ENCODE peak calls at places on chromosomes 7 and 10, in four cellular contexts. One of them, this sample, is unnamed.

GRCh38 chr7:86951895-86952294 is 107.6 kb downstream of the ELAPOR2 start:
- DNase-seq in K562: no peak
- DNase-seq in IMR-90: no peak
- DNase-seq in left ventricle myocardium inferior: no peak
- DNase-seq in this sample: no peak

GRCh38 chr10:21207852-21208646 is 310.9 kb upstream of the NEBL start:
- DNase-seq in K562: no peak
- DNase-seq in IMR-90: no peak
- DNase-seq in left ventricle myocardium inferior: no peak
- DNase-seq in this sample: no peak

GRCh38 chr7:157907998-157908782 is 571.4 kb downstream of the DNAJB6 start:
- DNase-seq in K562: no peak
- DNase-seq in IMR-90: no peak
- DNase-seq in left ventricle myocardium inferior: no peak
- DNase-seq in this sample: no peak

GRCh38 chr10:50358925-50359687 is 107.8 kb upstream of the ASAH2 start:
- DNase-seq in IMR-90: peak
- DNase-seq in K562: no peak
- DNase-seq in left ventricle myocardium inferior: no peak
- DNase-seq in this sample: no peak

GRCh38 chr10:86961481-86962091 is 3.2 kb downstream of the SNCG start:
- DNase-seq in left ventricle myocardium inferior: no peak
- DNase-seq in IMR-90: peak
- DNase-seq in K562: no peak
- DNase-seq in this sample: no peak

GRCh38 chr7:157585113-157585861 is 248.5 kb downstream of the DNAJB6 start:
- DNase-seq in IMR-90: no peak
- DNase-seq in K562: no peak
- DNase-seq in left ventricle myocardium inferior: no peak
- DNase-seq in this sample: no peak

GRCh38 chr7:123871998-123872867 is 27.3 kb downstream of the HYAL4 start:
- DNase-seq in IMR-90: peak
- DNase-seq in left ventricle myocardium inferior: no peak
- DNase-seq in K562: peak
- DNase-seq in this sample: no peak

GRCh38 chr10:89102710-89103109 is 104.4 kb downstream of the CH25H start:
- DNase-seq in left ventricle myocardium inferior: no peak
- DNase-seq in K562: no peak
- DNase-seq in IMR-90: no peak
- DNase-seq in this sample: no peak

GRCh38 chr7:36784991-36785940 is 61.0 kb upstream of the AOAH start:
- DNase-seq in K562: no peak
- DNase-seq in left ventricle myocardium inferior: peak
- DNase-seq in IMR-90: no peak
- DNase-seq in this sample: peak

GRCh38 chr10:27564381-27564780 is 60.3 kb downstream of the RAB18 start:
- DNase-seq in K562: no peak
- DNase-seq in left ventricle myocardium inferior: no peak
- DNase-seq in IMR-90: no peak
- DNase-seq in this sample: no peak

GRCh38 chr7:24956021-24956420 is 24.0 kb downstream of the OSBPL3 start:
- DNase-seq in K562: no peak
- DNase-seq in left ventricle myocardium inferior: no peak
- DNase-seq in IMR-90: no peak
- DNase-seq in this sample: no peak

GRCh38 chr10:17984056-17984455 is 32.3 kb downstream of the SLC39A12 start:
- DNase-seq in IMR-90: peak
- DNase-seq in K562: no peak
- DNase-seq in left ventricle myocardium inferior: no peak
- DNase-seq in this sample: no peak

GRCh38 chr10:91000985-91001384 is 80.1 kb upstream of the ANKRD1 start:
- DNase-seq in IMR-90: no peak
- DNase-seq in K562: no peak
- DNase-seq in left ventricle myocardium inferior: no peak
- DNase-seq in this sample: no peak

GRCh38 chr7:68839014-68839413 is 759.3 kb upstream of the AUTS2 start:
- DNase-seq in IMR-90: no peak
- DNase-seq in left ventricle myocardium inferior: no peak
- DNase-seq in K562: no peak
- DNase-seq in this sample: no peak

GRCh38 chr7:18547509-18548187 is 52.1 kb downstream of the HDAC9 start:
- DNase-seq in IMR-90: no peak
- DNase-seq in left ventricle myocardium inferior: no peak
- DNase-seq in K562: no peak
- DNase-seq in this sample: no peak

GRCh38 chr10:116545122-116545521 is 609 bp upstream of the PNLIP start:
- DNase-seq in K562: no peak
- DNase-seq in left ventricle myocardium inferior: no peak
- DNase-seq in IMR-90: no peak
- DNase-seq in this sample: no peak

GRCh38 chr10:35449944-35450343 is 113.6 kb downstream of the CCNY start:
- DNase-seq in K562: no peak
- DNase-seq in IMR-90: no peak
- DNase-seq in left ventricle myocardium inferior: no peak
- DNase-seq in this sample: no peak

GRCh38 chr10:50605280-50606270 is 18.2 kb downstream of the SGMS1 start:
- DNase-seq in IMR-90: peak
- DNase-seq in K562: no peak
- DNase-seq in left ventricle myocardium inferior: no peak
- DNase-seq in this sample: no peak

GRCh38 chr10:131786756-131787605 is 113.8 kb upstream of the PPP2R2D start:
- DNase-seq in K562: no peak
- DNase-seq in left ventricle myocardium inferior: no peak
- DNase-seq in IMR-90: peak
- DNase-seq in this sample: no peak

GRCh38 chr7:117871778-117872538 is 1.3 kb downstream of the CTTNBP2 start:
- DNase-seq in K562: no peak
- DNase-seq in left ventricle myocardium inferior: peak
- DNase-seq in IMR-90: no peak
- DNase-seq in this sample: peak

GRCh38 chr10:118041316-118041715 is 5.4 kb downstream of the RAB11FIP2 start:
- DNase-seq in IMR-90: peak
- DNase-seq in left ventricle myocardium inferior: no peak
- DNase-seq in K562: no peak
- DNase-seq in this sample: no peak

GRCh38 chr10:100364735-100365391 is 17.8 kb downstream of the SCD start:
- DNase-seq in IMR-90: peak
- DNase-seq in left ventricle myocardium inferior: peak
- DNase-seq in K562: peak
- DNase-seq in this sample: peak

GRCh38 chr7:37052673-37053072 is 328.4 kb upstream of the AOAH start:
- DNase-seq in left ventricle myocardium inferior: no peak
- DNase-seq in IMR-90: peak
- DNase-seq in K562: peak
- DNase-seq in this sample: no peak

GRCh38 chr7:28068811-28069216 is 111.8 kb downstream of the JAZF1 start:
- DNase-seq in IMR-90: peak
- DNase-seq in left ventricle myocardium inferior: no peak
- DNase-seq in K562: no peak
- DNase-seq in this sample: no peak

GRCh38 chr10:60708666-60709065 is 69.6 kb upstream of the CDK1 start:
- DNase-seq in K562: no peak
- DNase-seq in IMR-90: no peak
- DNase-seq in left ventricle myocardium inferior: no peak
- DNase-seq in this sample: no peak

GRCh38 chr7:24854866-24855265 is 97.6 kb upstream of the GSDME start:
- DNase-seq in K562: no peak
- DNase-seq in left ventricle myocardium inferior: no peak
- DNase-seq in IMR-90: peak
- DNase-seq in this sample: no peak

GRCh38 chr7:8620169-8620568 is 186.8 kb downstream of the NXPH1 start:
- DNase-seq in K562: no peak
- DNase-seq in IMR-90: no peak
- DNase-seq in left ventricle myocardium inferior: no peak
- DNase-seq in this sample: no peak

GRCh38 chr7:76008156-76008687 is 13.8 kb upstream of the TMEM120A start:
- DNase-seq in left ventricle myocardium inferior: no peak
- DNase-seq in K562: peak
- DNase-seq in IMR-90: no peak
- DNase-seq in this sample: no peak

GRCh38 chr7:94307399-94308048 is 87.2 kb upstream of the COL1A2 start:
- DNase-seq in K562: no peak
- DNase-seq in IMR-90: no peak
- DNase-seq in left ventricle myocardium inferior: no peak
- DNase-seq in this sample: no peak

GRCh38 chr10:12406764-12407400 is 57.5 kb downstream of the CAMK1D start:
- DNase-seq in K562: no peak
- DNase-seq in left ventricle myocardium inferior: no peak
- DNase-seq in IMR-90: no peak
- DNase-seq in this sample: no peak

GRCh38 chr10:111114931-111115500 is 38.2 kb downstream of the ADRA2A start:
- DNase-seq in left ventricle myocardium inferior: no peak
- DNase-seq in K562: no peak
- DNase-seq in IMR-90: no peak
- DNase-seq in this sample: no peak

GRCh38 chr7:130387628-130388403 is 7.5 kb downstream of the CPA1 start:
- DNase-seq in left ventricle myocardium inferior: no peak
- DNase-seq in IMR-90: peak
- DNase-seq in K562: no peak
- DNase-seq in this sample: no peak

GRCh38 chr7:72710983-72711382 is 117.0 kb downstream of the TYW1B start:
- DNase-seq in IMR-90: no peak
- DNase-seq in left ventricle myocardium inferior: no peak
- DNase-seq in K562: peak
- DNase-seq in this sample: no peak

GRCh38 chr10:114061148-114061547 is 17.5 kb downstream of the ADRB1 start:
- DNase-seq in K562: no peak
- DNase-seq in IMR-90: no peak
- DNase-seq in left ventricle myocardium inferior: no peak
- DNase-seq in this sample: no peak

GRCh38 chr10:12531305-12531738 is 182.0 kb downstream of the CAMK1D start:
- DNase-seq in left ventricle myocardium inferior: peak
- DNase-seq in IMR-90: peak
- DNase-seq in K562: no peak
- DNase-seq in this sample: no peak

GRCh38 chr7:40234046-40234445 is 99.2 kb downstream of the SUGCT start:
- DNase-seq in K562: no peak
- DNase-seq in IMR-90: no peak
- DNase-seq in left ventricle myocardium inferior: no peak
- DNase-seq in this sample: no peak

GRCh38 chr7:86708334-86708733 is 64.6 kb downstream of the GRM3 start:
- DNase-seq in left ventricle myocardium inferior: no peak
- DNase-seq in IMR-90: no peak
- DNase-seq in K562: no peak
- DNase-seq in this sample: no peak

GRCh38 chr10:22655312-22655973 is 58.9 kb downstream of the PIP4K2A start:
- DNase-seq in K562: no peak
- DNase-seq in IMR-90: peak
- DNase-seq in left ventricle myocardium inferior: no peak
- DNase-seq in this sample: no peak

GRCh38 chr10:132396495-132397035 is 435 bp upstream of the PWWP2B start:
- DNase-seq in IMR-90: peak
- DNase-seq in K562: peak
- DNase-seq in left ventricle myocardium inferior: peak
- DNase-seq in this sample: no peak

GRCh38 chr7:7570584-7570983 is 3.9 kb downstream of the MIOS start:
- DNase-seq in IMR-90: no peak
- DNase-seq in left ventricle myocardium inferior: no peak
- DNase-seq in K562: no peak
- DNase-seq in this sample: no peak

GRCh38 chr10:42753507-42754154 is 29.0 kb upstream of the BMS1 start:
- DNase-seq in K562: peak
- DNase-seq in IMR-90: no peak
- DNase-seq in left ventricle myocardium inferior: no peak
- DNase-seq in this sample: no peak
- H3K27ac ChIP-seq in K562: no peak
- H3K27ac ChIP-seq in IMR-90: no peak
- H3K27ac ChIP-seq in left ventricle myocardium inferior: no peak
- H3K27ac ChIP-seq in this sample: no peak

GRCh38 chr10:63204667-63205391 is 71.7 kb downstream of the NRBF2 start:
- DNase-seq in K562: no peak
- DNase-seq in IMR-90: no peak
- DNase-seq in left ventricle myocardium inferior: no peak
- DNase-seq in this sample: no peak

GRCh38 chr10:63209703-63210102 is 76.6 kb downstream of the NRBF2 start:
- DNase-seq in IMR-90: peak
- DNase-seq in left ventricle myocardium inferior: no peak
- DNase-seq in K562: no peak
- DNase-seq in this sample: no peak

GRCh38 chr10:63208981-63209380 is 75.9 kb downstream of the NRBF2 start:
- DNase-seq in left ventricle myocardium inferior: no peak
- DNase-seq in K562: no peak
- DNase-seq in IMR-90: peak
- DNase-seq in this sample: no peak

GRCh38 chr10:63206997-63207952 is 74.1 kb downstream of the NRBF2 start:
- DNase-seq in K562: no peak
- DNase-seq in left ventricle myocardium inferior: no peak
- DNase-seq in IMR-90: peak
- DNase-seq in this sample: no peak

GRCh38 chr10:63206576-63206975 is 73.4 kb downstream of the NRBF2 start:
- DNase-seq in K562: no peak
- DNase-seq in IMR-90: peak
- DNase-seq in left ventricle myocardium inferior: no peak
- DNase-seq in this sample: no peak
- H3K27ac ChIP-seq in K562: no peak
- H3K27ac ChIP-seq in IMR-90: no peak
- H3K27ac ChIP-seq in left ventricle myocardium inferior: peak
- H3K27ac ChIP-seq in this sample: peak

GRCh38 chr10:4813496-4813895 is 12.5 kb upstream of the AKR1E2 start:
- DNase-seq in K562: no peak
- DNase-seq in left ventricle myocardium inferior: no peak
- DNase-seq in IMR-90: no peak
- DNase-seq in this sample: no peak
- H3K27ac ChIP-seq in K562: no peak
- H3K27ac ChIP-seq in left ventricle myocardium inferior: no peak
- H3K27ac ChIP-seq in IMR-90: no peak
- H3K27ac ChIP-seq in this sample: no peak

GRCh38 chr10:78931333-78932083 is 137.3 kb upstream of the ZMIZ1 start:
- DNase-seq in left ventricle myocardium inferior: peak
- DNase-seq in IMR-90: peak
- DNase-seq in K562: no peak
- DNase-seq in this sample: no peak
- H3K27ac ChIP-seq in left ventricle myocardium inferior: peak
- H3K27ac ChIP-seq in IMR-90: peak
- H3K27ac ChIP-seq in K562: no peak
- H3K27ac ChIP-seq in this sample: no peak

GRCh38 chr10:110074986-110075664 is 67.3 kb downstream of the ADD3 start:
- DNase-seq in K562: no peak
- DNase-seq in IMR-90: peak
- DNase-seq in left ventricle myocardium inferior: no peak
- DNase-seq in this sample: no peak
- H3K27ac ChIP-seq in K562: peak
- H3K27ac ChIP-seq in IMR-90: peak
- H3K27ac ChIP-seq in left ventricle myocardium inferior: peak
- H3K27ac ChIP-seq in this sample: peak

GRCh38 chr7:55370001-55370400 is 4.9 kb downstream of the LANCL2 start:
- DNase-seq in IMR-90: peak
- DNase-seq in K562: no peak
- DNase-seq in left ventricle myocardium inferior: no peak
- DNase-seq in this sample: no peak
- H3K27ac ChIP-seq in IMR-90: peak
- H3K27ac ChIP-seq in K562: no peak
- H3K27ac ChIP-seq in left ventricle myocardium inferior: no peak
- H3K27ac ChIP-seq in this sample: no peak

This sample was measured in substantia nigra.